ENCODE peak calls at places on chromosomes 11 and 22, in seven cellular contexts. K is uterus, Y is HFF-Myc, S is NB4, G is colonic mucosa, U is SK-N-SH, M is cardiac muscle cell. O is an unnamed sample.

GRCh38 chr22:26432619-26433311 is 3.7 kb downstream of the ASPHD2 start:
- DNase-seq in M (no peak), K (no peak), Y (no peak), S (peak), G (no peak), U (no peak), O (no peak)

GRCh38 chr22:50399751-50400331 is 56.7 kb downstream of the PPP6R2 start:
- DNase-seq in M (peak), S (peak), K (no peak), Y (no peak), U (peak), G (peak), O (peak)

GRCh38 chr11:60710482-60710881 is 11.1 kb downstream of the MS4A8 start:
- DNase-seq in U (no peak), Y (no peak), M (no peak), G (no peak), S (no peak), K (no peak), O (no peak)

GRCh38 chr11:19683141-19683805 is 29.4 kb upstream of the NAV2 start:
- DNase-seq in U (no peak), Y (no peak), K (no peak), S (no peak), M (no peak), G (no peak), O (peak)

GRCh38 chr11:78662811-78663210 is 88.1 kb upstream of the NARS2 start:
- DNase-seq in G (no peak), S (no peak), K (no peak), M (no peak), U (no peak), Y (no peak), O (no peak)

GRCh38 chr11:84824624-84825023 is 802.5 kb downstream of the DLG2 start:
- DNase-seq in M (peak), S (peak), G (no peak), U (no peak), Y (no peak), K (no peak), O (no peak)

GRCh38 chr11:33672273-33672672 is 28.4 kb downstream of the C11orf91 start:
- DNase-seq in G (no peak), S (no peak), M (no peak), K (no peak), Y (no peak), U (no peak), O (no peak)

GRCh38 chr22:33811686-33812085 is 108.6 kb downstream of the LARGE1 start:
- DNase-seq in S (no peak), M (peak), G (peak), Y (no peak), U (no peak), K (peak), O (peak)

GRCh38 chr22:47190276-47190956 is 428.0 kb downstream of the TBC1D22A start:
- DNase-seq in G (no peak), Y (no peak), S (no peak), M (no peak), U (no peak), K (peak), O (peak)

GRCh38 chr11:74839445-74839844 is 90.8 kb downstream of the RNF169 start:
- DNase-seq in U (no peak), S (no peak), K (no peak), Y (no peak), G (no peak), M (no peak), O (no peak)

GRCh38 chr11:94845622-94846021 is 77.5 kb downstream of the AMOTL1 start:
- DNase-seq in M (no peak), K (no peak), Y (no peak), U (no peak), S (no peak), G (no peak), O (no peak)

GRCh38 chr11:74086242-74086884 is 77.5 kb upstream of the UCP3 start:
- DNase-seq in M (no peak), U (peak), Y (no peak), K (no peak), S (no peak), G (no peak), O (no peak)

GRCh38 chr11:20002312-20003216 is 157.7 kb downstream of the DBX1 start:
- DNase-seq in S (no peak), Y (no peak), U (no peak), K (no peak), G (no peak), M (no peak), O (no peak)

GRCh38 chr11:65637794-65638317 is at the start of gene SIPA1:
- DNase-seq in U (peak), Y (peak), S (peak), G (peak), K (peak), M (peak), O (peak)

GRCh38 chr11:68950268-68950667 is 30.5 kb downstream of the MRGPRD start:
- DNase-seq in S (peak), K (no peak), M (peak), G (no peak), U (peak), Y (peak), O (no peak)

GRCh38 chr22:41480397-41480735 is 11.4 kb downstream of the ACO2 start:
- DNase-seq in Y (peak), G (no peak), U (no peak), K (no peak), M (no peak), S (no peak), O (no peak)

GRCh38 chr11:57230797-57231538 is 6.1 kb downstream of the APLNR start:
- DNase-seq in K (no peak), Y (no peak), G (no peak), S (no peak), M (peak), U (no peak), O (no peak)

GRCh38 chr22:46352691-46353386 is 17.3 kb downstream of the TRMU start:
- DNase-seq in S (peak), U (no peak), K (no peak), Y (peak), G (no peak), M (no peak), O (peak)

GRCh38 chr11:32529994-32530588 is 53.5 kb upstream of the EIF3M start:
- DNase-seq in S (no peak), G (no peak), M (no peak), U (no peak), K (no peak), Y (no peak), O (no peak)

GRCh38 chr22:44128961-44129613 is 51.6 kb upstream of the PARVG start:
- DNase-seq in Y (no peak), G (no peak), K (no peak), M (no peak), S (no peak), U (no peak), O (peak)

GRCh38 chr11:80899381-80899780 is 1458.6 kb upstream of the TENM4 start:
- DNase-seq in S (peak), K (no peak), G (no peak), U (no peak), M (no peak), Y (no peak), O (no peak)

DNA sequence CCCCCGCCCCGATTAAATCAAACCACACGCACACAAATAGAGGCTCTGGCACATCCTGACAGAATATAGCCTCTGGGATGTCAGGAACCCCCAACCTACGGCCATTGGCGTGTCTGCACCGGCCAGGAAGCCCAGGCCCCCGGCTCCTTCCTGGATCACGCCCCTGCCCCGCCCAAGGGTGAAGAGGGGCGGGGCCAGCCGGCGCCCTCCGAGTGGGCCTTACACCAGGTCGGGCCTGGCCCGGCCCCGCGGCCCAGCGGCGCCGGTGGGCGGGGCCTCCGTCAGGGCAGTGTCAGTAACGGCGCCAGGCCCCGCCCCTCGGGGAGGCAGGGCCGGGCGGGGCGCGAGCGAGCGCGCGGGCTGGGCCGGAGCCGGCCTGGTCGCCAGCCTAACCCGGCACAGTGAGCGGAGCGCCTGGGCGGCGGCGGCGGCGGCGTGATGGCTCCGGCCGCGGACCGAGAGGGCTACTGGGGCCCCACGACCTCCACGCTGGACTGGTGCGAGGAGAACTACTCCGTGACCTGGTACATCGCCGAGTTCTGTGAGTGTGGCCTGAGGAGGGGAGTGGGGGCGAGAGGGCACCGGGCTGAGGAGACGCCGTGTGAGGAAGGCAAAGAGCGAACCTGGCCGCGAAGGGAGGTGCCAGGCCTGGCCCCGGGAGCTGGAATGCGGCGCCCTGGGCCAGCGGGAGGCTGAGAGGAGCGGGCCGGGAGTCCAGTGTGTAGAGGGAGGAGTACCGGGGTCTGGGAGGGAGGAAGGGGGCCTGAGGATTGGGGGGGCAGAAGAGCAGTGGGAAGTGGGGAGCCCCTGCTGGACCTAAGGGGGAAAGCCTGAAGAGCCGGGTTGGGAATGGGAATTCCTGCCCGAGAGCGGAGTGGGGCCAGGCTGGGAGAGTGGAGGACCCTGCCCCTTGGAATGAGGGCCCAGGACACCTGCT is at the start of gene ACER3:
- DNase-seq in M (peak), S (peak), K (peak), Y (peak), U (peak), G (peak), O (peak)
- TF ChIP-seq CTCF in M (peak), S (peak), K (peak), Y (peak), U (peak), G (no peak), O (no peak)

DNA sequence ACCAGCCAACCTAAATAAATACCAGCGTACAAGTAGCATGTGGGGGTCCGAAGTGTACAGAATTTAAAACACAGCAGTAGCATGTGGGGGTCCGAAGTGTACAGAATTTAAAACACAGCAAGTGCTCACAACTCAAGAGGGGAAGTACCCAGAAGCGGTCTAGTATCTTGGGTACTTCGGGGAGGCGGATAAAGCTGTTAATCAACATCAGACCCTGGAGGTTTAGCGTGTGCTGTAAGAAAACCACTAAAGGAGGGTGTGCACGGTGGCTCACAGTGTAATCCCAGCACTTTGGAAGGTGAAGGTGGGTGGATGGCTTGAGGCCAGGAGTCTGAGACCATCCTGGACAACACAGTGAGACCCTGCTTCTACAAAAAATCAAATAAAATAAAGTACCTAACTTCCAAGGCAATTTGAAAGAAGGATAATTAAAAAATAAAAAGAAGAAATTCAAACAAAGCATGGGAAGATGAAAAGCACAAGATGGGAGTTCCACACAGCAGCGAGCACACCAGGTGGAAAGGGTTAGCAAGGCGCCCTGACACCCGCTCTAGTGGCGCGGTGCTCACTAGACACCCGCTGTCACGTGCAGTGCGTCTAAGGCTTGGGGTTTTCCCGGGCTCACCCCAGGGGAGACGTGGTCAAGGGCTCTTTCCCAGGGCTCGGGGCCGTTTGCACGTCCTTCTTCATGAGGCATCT is 35.0 kb upstream of the MOB2 start:
- DNase-seq in S (peak), G (no peak), U (no peak), K (no peak), Y (no peak), M (no peak), O (no peak)
- H3K4me3 ChIP-seq in S (peak), G (no peak), U (no peak), K (no peak), Y (no peak), M (no peak), O (no peak)

GRCh38 chr22:31036671-31037550 is 44.2 kb upstream of the SMTN start:
- DNase-seq in K (peak), U (no peak), S (peak), M (no peak), G (peak), Y (peak), O (peak)
- TF ChIP-seq CTCF in K (no peak), U (no peak), S (no peak), M (peak), G (no peak), Y (peak), O (no peak)

DNA sequence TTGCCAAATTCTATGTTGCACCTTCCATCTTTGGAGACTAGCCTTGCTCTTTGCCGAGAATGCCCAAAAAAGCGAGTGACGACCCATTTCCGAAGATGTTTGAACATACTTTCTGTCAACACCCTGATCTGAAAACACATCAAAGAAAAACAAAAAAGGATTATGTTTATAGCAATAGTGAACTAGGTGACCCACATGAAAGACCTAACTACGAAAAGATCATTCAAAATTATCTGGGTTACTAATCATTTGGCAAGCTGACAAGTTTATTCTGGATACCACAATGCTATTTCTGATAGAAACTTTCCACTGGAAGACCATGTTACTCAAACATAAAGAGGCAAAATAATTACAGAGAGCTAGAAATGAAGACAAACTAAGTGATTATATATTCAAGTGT is 27.0 kb downstream of the KCNJ1 start:
- DNase-seq in Y (no peak), U (no peak), S (no peak), M (no peak), G (no peak), K (no peak), O (no peak)
- H3K4me3 ChIP-seq in Y (no peak), U (no peak), S (no peak), M (no peak), G (no peak), K (no peak), O (no peak)

GRCh38 chr11:13775471-13775870 is 107.0 kb downstream of the FAR1 start:
- DNase-seq in K (no peak), U (no peak), G (peak), Y (no peak), M (no peak), S (no peak), O (no peak)

GRCh38 chr11:13772223-13773046 is 104.0 kb downstream of the FAR1 start:
- DNase-seq in S (peak), K (no peak), G (peak), U (peak), M (peak), Y (peak), O (peak)

GRCh38 chr11:13777341-13777985 is 109.0 kb downstream of the FAR1 start:
- DNase-seq in G (no peak), Y (no peak), K (no peak), M (no peak), U (no peak), S (no peak), O (no peak)

GRCh38 chr11:13778345-13778744 is 109.9 kb downstream of the FAR1 start:
- DNase-seq in G (no peak), K (no peak), M (no peak), U (no peak), Y (no peak), S (no peak), O (no peak)

DNA sequence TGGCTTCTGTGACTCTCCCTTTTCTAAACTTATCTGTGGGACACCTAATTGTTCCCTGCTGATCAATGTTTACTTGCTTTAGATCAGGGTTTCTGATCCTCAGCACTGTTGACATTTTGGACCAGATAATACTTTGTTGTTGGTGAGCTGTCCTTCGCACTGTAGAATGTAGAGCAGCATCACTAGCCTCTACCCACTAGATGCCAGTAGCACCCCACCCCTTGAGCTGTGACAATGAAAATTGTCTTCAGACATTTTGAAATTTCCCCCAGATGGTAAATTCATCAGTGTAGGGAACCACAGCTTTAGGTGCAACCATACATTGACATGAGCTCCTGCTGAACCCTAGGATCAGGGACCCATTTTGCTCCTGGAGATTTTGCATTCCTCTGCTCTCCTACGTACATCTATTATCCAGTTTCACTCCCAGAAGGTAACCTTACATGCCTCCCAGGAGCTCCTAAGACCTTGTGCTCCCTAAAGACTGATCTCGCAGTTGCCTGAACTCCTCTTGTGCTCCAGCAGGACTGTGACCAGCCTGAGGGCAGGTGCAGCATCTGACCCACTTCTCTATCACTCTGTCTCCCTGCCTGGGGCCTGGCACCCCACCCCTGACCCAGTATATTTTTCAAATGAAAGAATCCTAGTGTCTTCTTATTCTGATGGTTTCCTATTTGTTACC is 107.8 kb downstream of the FAR1 start:
- DNase-seq in U (no peak), S (peak), Y (no peak), K (no peak), G (no peak), M (no peak), O (no peak)
- TF ChIP-seq CTCF in U (no peak), S (peak), Y (peak), K (no peak), G (no peak), M (peak), O (no peak)

GRCh38 chr11:111006207-111006606 is 239.3 kb upstream of the POU2AF2 start:
- DNase-seq in G (no peak), Y (no peak), K (no peak), M (no peak), U (no peak), S (no peak), O (no peak)
- H3K4me3 ChIP-seq in G (no peak), Y (no peak), K (no peak), M (no peak), U (no peak), S (no peak), O (no peak)

GRCh38 chr11:102322560-102322959 is 5.3 kb downstream of the BIRC3 start:
- DNase-seq in S (no peak), K (no peak), U (no peak), Y (no peak), M (no peak), G (no peak), O (no peak)

GRCh38 chr11:102323542-102324261 is 6.4 kb downstream of the BIRC3 start:
- DNase-seq in M (no peak), Y (no peak), U (no peak), G (no peak), S (no peak), K (no peak), O (no peak)

GRCh38 chr11:102328748-102329147 is 11.5 kb downstream of the BIRC3 start:
- DNase-seq in S (no peak), K (no peak), G (no peak), U (no peak), M (no peak), Y (no peak), O (no peak)

GRCh38 chr11:102320679-102321078 is 3.4 kb downstream of the BIRC3 start:
- DNase-seq in U (no peak), M (no peak), S (no peak), G (no peak), K (no peak), Y (no peak), O (no peak)

GRCh38 chr11:102325088-102325487 is 7.8 kb downstream of the BIRC3 start:
- DNase-seq in M (no peak), K (no peak), S (no peak), G (no peak), Y (no peak), U (no peak), O (no peak)
- TF ChIP-seq CTCF in M (no peak), K (no peak), S (no peak), G (no peak), Y (no peak), U (peak), O (no peak)

DNA sequence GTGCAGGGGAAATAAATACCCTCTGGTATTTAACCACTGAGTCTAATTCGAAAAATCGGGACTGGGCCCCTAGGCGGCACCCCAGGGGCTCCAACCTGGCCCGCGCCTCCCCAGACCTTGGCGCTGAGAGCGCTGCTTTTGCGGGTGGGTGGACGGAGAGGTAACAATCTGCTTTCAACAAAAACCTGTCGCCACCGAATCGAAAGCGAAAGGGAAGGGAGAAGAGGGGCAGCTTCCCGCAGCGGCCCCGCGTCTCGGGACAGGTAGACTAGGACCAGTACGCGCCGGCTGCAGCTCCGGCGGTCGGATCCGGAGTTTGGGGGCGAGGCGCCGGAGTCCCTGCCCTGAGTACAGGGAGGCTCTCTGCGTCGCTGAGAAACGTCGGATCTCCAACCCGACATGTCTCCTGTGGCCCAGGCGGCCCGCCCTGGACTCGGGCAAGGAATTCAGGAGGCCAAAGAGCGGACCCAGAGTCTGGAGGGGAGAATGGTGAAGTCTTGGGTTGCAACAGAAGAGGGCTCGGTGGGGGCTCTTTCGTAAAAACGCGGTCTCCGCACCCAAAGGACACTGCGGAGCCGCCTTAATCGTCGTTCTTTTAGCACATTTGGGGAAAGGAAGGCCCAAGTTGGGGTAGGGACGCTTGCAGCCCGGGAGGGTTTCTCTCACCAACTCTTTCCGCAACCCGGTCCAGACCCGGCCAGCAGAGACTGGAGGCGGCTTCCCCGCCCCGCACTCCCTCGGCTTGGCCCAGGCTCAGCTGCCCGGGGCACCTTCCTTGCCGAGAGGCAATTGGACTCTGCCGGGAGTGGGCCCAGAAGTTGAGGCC is 4.1 kb downstream of the ALX4 start:
- DNase-seq in U (peak), K (no peak), S (no peak), G (peak), Y (no peak), M (no peak), O (no peak)
- H3K4me3 ChIP-seq in U (peak), K (peak), S (peak), G (peak), Y (peak), M (no peak), O (peak)

GRCh38 chr11:64285885-64286800 is 495 bp downstream of the GPR137 start:
- DNase-seq in Y (no peak), G (no peak), K (no peak), S (peak), M (no peak), U (peak), O (no peak)
- TF ChIP-seq CTCF in Y (peak), G (no peak), K (no peak), S (peak), M (no peak), U (peak), O (no peak)

GRCh38 chr11:83070044-83070877 is 1.4 kb downstream of the RAB30 start:
- DNase-seq in K (no peak), M (no peak), G (no peak), S (no peak), U (no peak), Y (no peak), O (no peak)
- H3K4me3 ChIP-seq in K (peak), M (peak), G (peak), S (peak), U (peak), Y (peak), O (peak)

O was measured in heart left ventricle.